ENCODE peak calls at places on chromosome 1, in five cellular contexts. I is A549, Z is IMR-90, C is GM12878, G is K562. F is an unnamed sample.

GRCh38 chr1:245987577-245987976 is 519.5 kb downstream of the SMYD3 start:
- DNase-seq in I (no peak), Z (no peak), C (no peak), G (no peak), F (no peak)

GRCh38 chr1:83060216-83060615 is 938.7 kb downstream of the TTLL7 start:
- DNase-seq in I (no peak), Z (no peak), C (no peak), G (no peak), F (no peak)

GRCh38 chr1:42784946-42785693 is at the start of gene TMEM269:
- DNase-seq in I (no peak), Z (no peak), C (no peak), G (no peak), F (peak; percentile 27)

GRCh38 chr1:212651521-212651920 is 43.0 kb downstream of the ATF3 start:
- DNase-seq in I (no peak), Z (peak; percentile 70), C (no peak), G (no peak), F (no peak)

GRCh38 chr1:150364231-150365003 is 470 bp downstream of the RPRD2 start:
- DNase-seq in I (peak; percentile 86), Z (peak; percentile 66), C (no peak), G (peak; percentile 62), F (peak; percentile 80)

GRCh38 chr1:102919659-102920058 is 188.7 kb downstream of the COL11A1 start:
- DNase-seq in I (no peak), Z (peak; percentile 79), C (no peak), G (no peak), F (no peak)

GRCh38 chr1:101216623-101217022 is 20.2 kb upstream of the S1PR1 start:
- DNase-seq in I (no peak), Z (no peak), C (no peak), G (no peak), F (no peak)

GRCh38 chr1:156493154-156493631 is 7.4 kb downstream of the MEF2D start:
- DNase-seq in I (no peak), Z (no peak), C (no peak), G (no peak), F (no peak)

GRCh38 chr1:232123775-232124659 is 497.4 kb downstream of the DISC1 start:
- DNase-seq in I (no peak), Z (no peak), C (no peak), G (no peak), F (no peak)

GRCh38 chr1:68725353-68725752 is 228.5 kb upstream of the DEPDC1 start:
- DNase-seq in I (no peak), Z (no peak), C (no peak), G (no peak), F (peak; percentile 73)

GRCh38 chr1:7010534-7011200 is 225.4 kb downstream of the CAMTA1 start:
- DNase-seq in I (no peak), Z (no peak), C (no peak), G (no peak), F (no peak)

GRCh38 chr1:116254776-116255175 is 118.3 kb upstream of the ATP1A1 start:
- DNase-seq in I (no peak), Z (no peak), C (no peak), G (no peak), F (no peak)

GRCh38 chr1:67676946-67677345 is 8.1 kb upstream of the GADD45A start:
- DNase-seq in I (no peak), Z (no peak), C (no peak), G (no peak), F (no peak)

GRCh38 chr1:87243573-87243972 is 85.1 kb upstream of the LMO4 start:
- DNase-seq in I (no peak), Z (peak; percentile 89), C (no peak), G (no peak), F (no peak)

GRCh38 chr1:243746736-243747135 is 103.3 kb downstream of the AKT3 start:
- DNase-seq in I (no peak), Z (no peak), C (no peak), G (no peak), F (no peak)

GRCh38 chr1:107454786-107455185 is 313.9 kb downstream of the NTNG1 start:
- DNase-seq in I (no peak), Z (no peak), C (no peak), G (no peak), F (no peak)

GRCh38 chr1:205061665-205062069 is 18.7 kb downstream of the CNTN2 start:
- DNase-seq in I (peak; percentile 62), Z (peak; percentile 52), C (peak; percentile 20), G (peak; percentile 85), F (peak; percentile 91)

GRCh38 chr1:231969078-231969477 is 342.5 kb downstream of the DISC1 start:
- DNase-seq in I (no peak), Z (no peak), C (no peak), G (no peak), F (no peak)

GRCh38 chr1:219372916-219373615 is 199.4 kb downstream of the LYPLAL1 start:
- DNase-seq in I (no peak), Z (no peak), C (no peak), G (no peak), F (peak; percentile 55)

GRCh38 chr1:36517415-36517814 is 34.7 kb upstream of the CSF3R start:
- DNase-seq in I (no peak), Z (no peak), C (no peak), G (peak; percentile 58), F (no peak)

GRCh38 chr1:232878141-232878540 is 72.3 kb upstream of the NTPCR start:
- DNase-seq in I (no peak), Z (no peak), C (no peak), G (no peak), F (no peak)

GRCh38 chr1:31443673-31444072 is 30.7 kb downstream of the SERINC2 start:
- DNase-seq in I (no peak), Z (no peak), C (no peak), G (no peak), F (no peak)

GRCh38 chr1:22676916-22677601 is 24.0 kb downstream of the C1QB start:
- DNase-seq in I (no peak), Z (no peak), C (no peak), G (no peak), F (no peak)

GRCh38 chr1:93988634-93989350 is 79.6 kb upstream of the GCLM start:
- DNase-seq in I (no peak), Z (peak; percentile 85), C (no peak), G (no peak), F (no peak)

GRCh38 chr1:217482356-217483102 is 148.4 kb downstream of the GPATCH2 start:
- DNase-seq in I (peak; percentile 31), Z (peak; percentile 93), C (peak; percentile 38), G (no peak), F (no peak)

GRCh38 chr1:89724369-89725015 is 91.6 kb downstream of the LRRC8C start:
- DNase-seq in I (no peak), Z (peak; percentile 59), C (peak; percentile 52), G (no peak), F (no peak)

GRCh38 chr1:147494998-147495580 is 46.2 kb upstream of the BCL9 start:
- DNase-seq in I (peak; percentile 77), Z (peak; percentile 77), C (peak; percentile 13), G (peak; percentile 47), F (peak; percentile 65)

GRCh38 chr1:59383963-59384362 is 87.1 kb downstream of the FGGY start:
- DNase-seq in I (no peak), Z (no peak), C (no peak), G (no peak), F (no peak)
- TF ChIP-seq SMC3 in I (no peak), Z (no peak), C (no peak), G (no peak), F (no peak)

DNA sequence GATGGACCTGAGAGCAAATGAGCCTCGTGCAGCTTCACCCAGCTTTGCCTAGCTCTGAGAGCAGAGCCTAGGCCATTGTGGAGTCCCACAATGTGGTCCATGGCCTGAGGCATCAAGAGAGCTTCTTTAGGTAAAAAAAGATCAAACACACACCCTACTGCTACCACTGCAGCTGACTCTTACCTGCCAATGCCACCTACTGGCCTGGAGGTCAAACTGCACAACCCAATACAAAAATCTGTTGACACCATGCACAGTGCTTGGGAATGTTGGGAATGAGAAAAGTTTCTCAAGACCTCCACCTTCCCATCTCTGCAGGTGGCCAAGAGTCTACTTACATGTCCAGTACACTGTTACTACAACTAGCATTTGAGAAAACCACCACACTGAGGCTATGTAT is 60.6 kb downstream of the UCHL5 start:
- DNase-seq in I (peak; percentile 15), Z (no peak), C (no peak), G (no peak), F (no peak)
- TF ChIP-seq SMC3 in I (no peak), Z (no peak), C (peak; percentile 5), G (peak; percentile 37), F (no peak)

GRCh38 chr1:8497196-8497878 is 179.4 kb downstream of the SLC45A1 start:
- DNase-seq in I (peak; percentile 28), Z (peak; percentile 74), C (no peak), G (no peak), F (no peak)
- TF ChIP-seq SMC3 in I (no peak), Z (no peak), C (no peak), G (no peak), F (no peak)

DNA sequence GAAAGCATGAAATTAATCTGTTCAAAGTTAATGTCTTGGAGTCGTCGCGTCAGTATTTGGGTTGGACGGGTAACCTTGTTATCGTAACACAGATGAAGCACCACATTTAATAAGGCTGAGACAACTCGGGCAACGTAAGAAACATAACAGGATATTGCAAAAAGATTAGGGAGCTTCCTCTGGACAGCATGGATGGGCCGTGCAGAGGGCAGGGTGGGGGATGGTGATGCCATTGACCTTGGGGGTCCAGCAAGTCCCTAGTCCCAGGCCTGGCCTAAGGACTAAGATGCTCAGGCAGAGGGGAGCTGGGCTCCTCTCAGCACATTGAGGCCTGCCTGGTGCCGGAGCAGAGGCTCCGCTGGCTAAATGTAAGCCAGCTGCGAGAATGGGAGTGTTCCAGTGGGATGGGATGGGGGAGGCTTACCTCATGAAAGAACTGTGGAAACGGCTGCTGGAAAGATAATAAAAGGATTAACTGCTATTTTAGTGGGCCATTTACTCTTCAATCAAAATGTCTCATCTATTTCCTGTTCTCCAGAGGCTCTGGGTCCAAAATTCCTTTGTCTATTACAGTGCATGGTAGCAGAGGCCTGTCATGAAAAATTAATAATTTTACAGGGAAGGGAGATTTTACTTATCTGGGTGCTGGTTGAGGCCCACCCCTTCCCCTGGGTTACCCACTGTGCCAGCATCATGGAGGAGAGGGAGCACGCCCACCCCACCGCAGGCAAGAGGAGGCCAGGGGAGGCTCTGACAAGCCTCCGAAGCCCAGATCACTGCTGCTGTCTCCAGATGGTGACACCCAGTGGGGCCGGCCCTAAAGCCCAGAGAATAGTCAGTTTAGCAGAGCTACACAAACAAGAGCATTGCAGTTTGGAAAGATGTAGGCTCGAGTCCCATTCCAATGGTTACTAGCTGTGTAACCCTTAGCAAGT is 131.6 kb downstream of the DMRTB1 start:
- DNase-seq in I (no peak), Z (no peak), C (no peak), G (no peak), F (peak; percentile 83)
- TF ChIP-seq SMC3 in I (no peak), Z (no peak), C (no peak), G (no peak), F (no peak)

DNA sequence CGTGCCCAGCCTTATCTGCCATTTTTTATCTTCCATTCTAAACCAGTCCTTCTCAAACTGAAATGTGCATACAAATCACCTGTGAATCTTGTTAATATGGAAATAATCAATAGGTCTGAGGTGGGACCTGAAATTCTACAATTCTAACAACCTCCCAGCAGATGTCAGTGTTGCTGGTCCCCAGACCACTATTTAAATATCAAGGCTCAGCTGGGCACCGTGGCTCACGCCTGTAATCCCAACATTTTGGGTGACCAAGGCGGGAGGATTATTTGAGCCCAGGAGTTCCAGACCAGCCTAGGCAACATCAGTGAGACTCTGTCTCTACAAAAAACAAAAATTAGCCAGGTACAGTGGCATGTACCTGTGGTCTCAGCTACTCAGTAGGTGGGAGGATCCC is 4.1 kb downstream of the UQCRHL start:
- DNase-seq in I (peak; percentile 43), Z (peak; percentile 38), C (no peak), G (peak; percentile 32), F (peak; percentile 45)
- TF ChIP-seq SMC3 in I (peak; percentile 12), Z (peak; percentile 41), C (peak; percentile 51), G (peak; percentile 50), F (peak; percentile 38)

GRCh38 chr1:62841587-62842169 is 57.7 kb downstream of the ATG4C start:
- DNase-seq in I (peak; percentile 57), Z (peak; percentile 75), C (peak; percentile 15), G (peak; percentile 53), F (peak; percentile 52)
- TF ChIP-seq SMC3 in I (peak; percentile 43), Z (peak; percentile 46), C (peak; percentile 51), G (peak; percentile 50), F (peak; percentile 61)

F was measured in SK-N-SH.